ENCODE peak calls at places on chromosomes 11 and 22, in eight cellular contexts. One of them, this sample, is unnamed.

GRCh38 chr22:20430641-20431519 is 6.7 kb downstream of the SCARF2 start:
- DNase-seq in dorsolateral prefrontal cortex: no peak
- DNase-seq in natural killer cell: peak; percentile 47
- DNase-seq in GM12864: no peak
- DNase-seq in glutamatergic neuron: peak; percentile 79
- DNase-seq in left ventricle myocardium inferior: peak; percentile 36
- DNase-seq in AG10803: peak; percentile 48
- DNase-seq in tibial nerve: no peak
- DNase-seq in this sample: no peak

GRCh38 chr22:30204015-30204741 is 42.4 kb downstream of the LIF start:
- DNase-seq in dorsolateral prefrontal cortex: no peak
- DNase-seq in natural killer cell: no peak
- DNase-seq in GM12864: no peak
- DNase-seq in glutamatergic neuron: no peak
- DNase-seq in left ventricle myocardium inferior: no peak
- DNase-seq in AG10803: no peak
- DNase-seq in tibial nerve: no peak
- DNase-seq in this sample: no peak

GRCh38 chr11:84947970-84948600 is 679.1 kb downstream of the DLG2 start:
- DNase-seq in dorsolateral prefrontal cortex: no peak
- DNase-seq in natural killer cell: no peak
- DNase-seq in GM12864: no peak
- DNase-seq in glutamatergic neuron: no peak
- DNase-seq in left ventricle myocardium inferior: no peak
- DNase-seq in AG10803: peak; percentile 56
- DNase-seq in tibial nerve: no peak
- DNase-seq in this sample: no peak

GRCh38 chr22:32880906-32881596 is 79.5 kb downstream of the TIMP3 start:
- DNase-seq in dorsolateral prefrontal cortex: no peak
- DNase-seq in natural killer cell: no peak
- DNase-seq in GM12864: no peak
- DNase-seq in glutamatergic neuron: peak; percentile 74
- DNase-seq in left ventricle myocardium inferior: peak; percentile 89
- DNase-seq in AG10803: no peak
- DNase-seq in tibial nerve: no peak
- DNase-seq in this sample: peak; percentile 91

GRCh38 chr11:44726278-44727113 is at the start of gene TSPAN18:
- DNase-seq in dorsolateral prefrontal cortex: no peak
- DNase-seq in natural killer cell: no peak
- DNase-seq in GM12864: peak; percentile 50
- DNase-seq in glutamatergic neuron: peak; percentile 53
- DNase-seq in left ventricle myocardium inferior: peak; percentile 31
- DNase-seq in AG10803: no peak
- DNase-seq in tibial nerve: no peak
- DNase-seq in this sample: peak; percentile 35

GRCh38 chr22:26374645-26375044 is 54.4 kb upstream of the ASPHD2 start:
- DNase-seq in dorsolateral prefrontal cortex: no peak
- DNase-seq in natural killer cell: no peak
- DNase-seq in GM12864: no peak
- DNase-seq in glutamatergic neuron: peak; percentile 38
- DNase-seq in left ventricle myocardium inferior: no peak
- DNase-seq in AG10803: no peak
- DNase-seq in tibial nerve: no peak
- DNase-seq in this sample: no peak

GRCh38 chr11:111531687-111532364 is 8.7 kb upstream of the LAYN start:
- DNase-seq in dorsolateral prefrontal cortex: no peak
- DNase-seq in natural killer cell: no peak
- DNase-seq in GM12864: peak; percentile 12
- DNase-seq in glutamatergic neuron: no peak
- DNase-seq in left ventricle myocardium inferior: no peak
- DNase-seq in AG10803: peak; percentile 88
- DNase-seq in tibial nerve: no peak
- DNase-seq in this sample: no peak

GRCh38 chr22:26660961-26661578 is 3.7 kb downstream of the MIAT start:
- DNase-seq in dorsolateral prefrontal cortex: no peak
- DNase-seq in natural killer cell: no peak
- DNase-seq in GM12864: no peak
- DNase-seq in glutamatergic neuron: peak; percentile 48
- DNase-seq in left ventricle myocardium inferior: no peak
- DNase-seq in AG10803: no peak
- DNase-seq in tibial nerve: no peak
- DNase-seq in this sample: no peak

GRCh38 chr22:18044548-18045271 is 20.3 kb upstream of the MICAL3 start:
- DNase-seq in dorsolateral prefrontal cortex: peak; percentile 97
- DNase-seq in natural killer cell: no peak
- DNase-seq in GM12864: no peak
- DNase-seq in glutamatergic neuron: no peak
- DNase-seq in left ventricle myocardium inferior: peak; percentile 80
- DNase-seq in AG10803: no peak
- DNase-seq in tibial nerve: peak; percentile 44
- DNase-seq in this sample: peak; percentile 96

GRCh38 chr11:45264839-45265515 is 21.2 kb downstream of the SYT13 start:
- DNase-seq in dorsolateral prefrontal cortex: no peak
- DNase-seq in natural killer cell: no peak
- DNase-seq in GM12864: no peak
- DNase-seq in glutamatergic neuron: no peak
- DNase-seq in left ventricle myocardium inferior: no peak
- DNase-seq in AG10803: peak; percentile 56
- DNase-seq in tibial nerve: no peak
- DNase-seq in this sample: no peak

GRCh38 chr11:7281083-7281482 is 29.4 kb downstream of the SYT9 start:
- DNase-seq in dorsolateral prefrontal cortex: no peak
- DNase-seq in natural killer cell: no peak
- DNase-seq in GM12864: no peak
- DNase-seq in glutamatergic neuron: no peak
- DNase-seq in left ventricle myocardium inferior: no peak
- DNase-seq in AG10803: no peak
- DNase-seq in tibial nerve: no peak
- DNase-seq in this sample: no peak

GRCh38 chr11:69529001-69529400 is 47.5 kb downstream of the LINC01488 start:
- DNase-seq in dorsolateral prefrontal cortex: no peak
- DNase-seq in natural killer cell: no peak
- DNase-seq in GM12864: no peak
- DNase-seq in glutamatergic neuron: no peak
- DNase-seq in left ventricle myocardium inferior: no peak
- DNase-seq in AG10803: no peak
- DNase-seq in tibial nerve: no peak
- DNase-seq in this sample: no peak

GRCh38 chr11:337711-338110 is 17.1 kb upstream of the IFITM3 start:
- DNase-seq in dorsolateral prefrontal cortex: no peak
- DNase-seq in natural killer cell: no peak
- DNase-seq in GM12864: no peak
- DNase-seq in glutamatergic neuron: no peak
- DNase-seq in left ventricle myocardium inferior: no peak
- DNase-seq in AG10803: no peak
- DNase-seq in tibial nerve: no peak
- DNase-seq in this sample: no peak

GRCh38 chr11:11349870-11350325 is 3.2 kb downstream of the CSNK2A3 start:
- DNase-seq in dorsolateral prefrontal cortex: no peak
- DNase-seq in natural killer cell: no peak
- DNase-seq in GM12864: no peak
- DNase-seq in glutamatergic neuron: no peak
- DNase-seq in left ventricle myocardium inferior: no peak
- DNase-seq in AG10803: peak; percentile 59
- DNase-seq in tibial nerve: peak; percentile 33
- DNase-seq in this sample: no peak

GRCh38 chr11:830295-831131 is 2.2 kb upstream of the CD151 start:
- DNase-seq in dorsolateral prefrontal cortex: no peak
- DNase-seq in natural killer cell: no peak
- DNase-seq in GM12864: no peak
- DNase-seq in glutamatergic neuron: peak; percentile 90
- DNase-seq in left ventricle myocardium inferior: peak; percentile 83
- DNase-seq in AG10803: peak; percentile 40
- DNase-seq in tibial nerve: no peak
- DNase-seq in this sample: peak; percentile 86

GRCh38 chr22:43185860-43186261 is 1.1 kb downstream of the TTLL12 start:
- DNase-seq in dorsolateral prefrontal cortex: peak; percentile 43
- DNase-seq in natural killer cell: no peak
- DNase-seq in GM12864: no peak
- DNase-seq in glutamatergic neuron: no peak
- DNase-seq in left ventricle myocardium inferior: peak; percentile 67
- DNase-seq in AG10803: peak; percentile 12
- DNase-seq in tibial nerve: peak; percentile 52
- DNase-seq in this sample: peak; percentile 74

DNA sequence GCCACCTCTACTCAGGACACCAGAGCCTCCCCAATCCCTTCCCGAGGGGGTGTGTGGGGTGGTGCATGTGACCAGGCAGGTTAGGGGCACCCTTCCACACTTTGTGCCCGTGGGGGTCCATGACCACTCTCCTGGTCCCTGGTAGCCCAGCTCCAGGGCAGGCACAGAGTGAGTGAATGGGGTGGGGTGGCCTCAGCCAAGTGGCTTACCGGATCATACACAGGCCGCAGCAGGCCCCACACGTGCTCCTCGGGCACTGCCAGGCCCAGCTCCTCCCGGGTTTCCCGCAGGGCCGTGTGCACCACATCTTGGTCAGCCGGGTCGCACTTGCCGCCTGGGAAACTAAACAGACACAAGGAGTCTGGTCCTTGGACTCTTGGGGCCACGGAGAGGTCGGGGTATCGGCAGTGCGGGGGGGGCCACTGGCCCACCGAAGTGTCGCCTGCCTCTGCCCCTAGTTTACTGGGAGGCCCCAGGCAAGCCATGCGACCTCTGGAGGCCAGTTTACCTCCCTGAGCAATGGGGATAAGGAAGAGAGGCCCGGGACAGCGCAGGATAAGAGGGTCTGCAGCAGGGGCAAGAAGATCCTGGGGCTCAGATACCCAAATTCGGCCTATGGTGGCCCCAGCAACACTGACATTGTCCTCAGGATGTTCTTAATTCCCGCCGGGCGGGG is 889 bp downstream of the NUDT8 start:
- DNase-seq in dorsolateral prefrontal cortex: no peak
- DNase-seq in natural killer cell: no peak
- DNase-seq in GM12864: no peak
- DNase-seq in glutamatergic neuron: no peak
- DNase-seq in left ventricle myocardium inferior: no peak
- DNase-seq in AG10803: no peak
- DNase-seq in tibial nerve: no peak
- DNase-seq in this sample: peak; percentile 29
- TF ChIP-seq CTCF in dorsolateral prefrontal cortex: no peak
- TF ChIP-seq CTCF in natural killer cell: no peak
- TF ChIP-seq CTCF in GM12864: no peak
- TF ChIP-seq CTCF in glutamatergic neuron: no peak
- TF ChIP-seq CTCF in left ventricle myocardium inferior: no peak
- TF ChIP-seq CTCF in AG10803: no peak
- TF ChIP-seq CTCF in tibial nerve: no peak
- TF ChIP-seq CTCF in this sample: no peak

DNA sequence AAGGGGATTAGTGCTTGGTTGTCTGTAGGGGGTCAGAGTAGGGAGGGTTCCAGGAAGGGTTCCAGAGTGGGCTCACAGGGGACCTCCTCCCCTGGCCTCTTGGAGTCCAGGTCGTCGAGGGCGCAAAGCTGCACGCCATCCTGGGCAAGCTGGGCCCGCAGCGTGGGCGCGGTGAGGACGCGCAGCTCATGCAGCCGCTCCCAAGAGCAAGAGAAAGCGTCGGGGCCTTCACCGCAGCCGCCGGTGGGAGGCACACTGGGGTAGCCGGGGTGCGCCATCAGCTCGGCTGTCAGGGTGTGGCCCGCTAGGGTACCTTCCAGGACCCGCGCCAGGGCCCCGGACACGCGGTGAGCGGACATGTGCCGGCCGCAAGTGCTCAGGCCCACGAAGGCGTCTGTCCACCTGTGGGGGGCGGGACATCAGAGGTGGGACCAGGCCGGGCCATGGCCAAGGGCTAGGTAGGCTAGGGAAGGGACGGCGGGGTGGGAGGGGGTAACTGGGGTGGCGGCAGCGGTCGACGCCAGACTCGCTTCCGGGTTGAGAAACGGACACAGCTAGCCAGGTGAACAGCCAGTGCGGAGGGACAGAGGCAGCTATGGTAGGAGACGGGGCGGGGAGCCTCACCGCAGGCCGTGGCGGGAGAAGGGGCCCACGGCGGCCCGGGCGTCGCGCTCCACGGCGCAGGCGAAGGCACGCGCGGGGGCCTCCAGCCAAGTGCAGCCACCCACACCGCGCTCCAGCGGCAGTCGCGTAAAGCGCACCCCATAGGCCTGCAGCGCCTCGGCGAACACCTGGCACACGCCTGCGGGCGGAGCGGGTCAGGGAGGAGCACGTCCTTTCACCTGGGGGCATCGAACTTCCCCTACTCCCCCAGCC is 1.2 kb downstream of the YDJC start:
- DNase-seq in dorsolateral prefrontal cortex: no peak
- DNase-seq in natural killer cell: no peak
- DNase-seq in GM12864: no peak
- DNase-seq in glutamatergic neuron: no peak
- DNase-seq in left ventricle myocardium inferior: no peak
- DNase-seq in AG10803: no peak
- DNase-seq in tibial nerve: no peak
- DNase-seq in this sample: peak; percentile 58
- TF ChIP-seq CTCF in dorsolateral prefrontal cortex: no peak
- TF ChIP-seq CTCF in natural killer cell: no peak
- TF ChIP-seq CTCF in GM12864: no peak
- TF ChIP-seq CTCF in glutamatergic neuron: no peak
- TF ChIP-seq CTCF in left ventricle myocardium inferior: no peak
- TF ChIP-seq CTCF in AG10803: no peak
- TF ChIP-seq CTCF in tibial nerve: no peak
- TF ChIP-seq CTCF in this sample: no peak

GRCh38 chr11:134592391-134592990 is 180.4 kb upstream of the B3GAT1 start:
- DNase-seq in dorsolateral prefrontal cortex: no peak
- DNase-seq in natural killer cell: peak; percentile 44
- DNase-seq in GM12864: peak; percentile 13
- DNase-seq in glutamatergic neuron: peak; percentile 82
- DNase-seq in left ventricle myocardium inferior: no peak
- DNase-seq in AG10803: no peak
- DNase-seq in tibial nerve: no peak
- DNase-seq in this sample: no peak
- TF ChIP-seq CTCF in dorsolateral prefrontal cortex: no peak
- TF ChIP-seq CTCF in natural killer cell: peak; percentile 67
- TF ChIP-seq CTCF in GM12864: peak; percentile 75
- TF ChIP-seq CTCF in glutamatergic neuron: peak; percentile 77
- TF ChIP-seq CTCF in left ventricle myocardium inferior: no peak
- TF ChIP-seq CTCF in AG10803: no peak
- TF ChIP-seq CTCF in tibial nerve: no peak
- TF ChIP-seq CTCF in this sample: no peak

GRCh38 chr11:95498731-95499396 is 267.9 kb upstream of the SESN3 start:
- DNase-seq in dorsolateral prefrontal cortex: no peak
- DNase-seq in natural killer cell: no peak
- DNase-seq in GM12864: no peak
- DNase-seq in glutamatergic neuron: no peak
- DNase-seq in left ventricle myocardium inferior: no peak
- DNase-seq in AG10803: no peak
- DNase-seq in tibial nerve: no peak
- DNase-seq in this sample: no peak

GRCh38 chr11:95490625-95491024 is 259.6 kb upstream of the SESN3 start:
- DNase-seq in dorsolateral prefrontal cortex: no peak
- DNase-seq in natural killer cell: no peak
- DNase-seq in GM12864: no peak
- DNase-seq in glutamatergic neuron: no peak
- DNase-seq in left ventricle myocardium inferior: no peak
- DNase-seq in AG10803: no peak
- DNase-seq in tibial nerve: no peak
- DNase-seq in this sample: no peak

GRCh38 chr11:95494167-95494566 is 263.2 kb upstream of the SESN3 start:
- DNase-seq in dorsolateral prefrontal cortex: no peak
- DNase-seq in natural killer cell: no peak
- DNase-seq in GM12864: no peak
- DNase-seq in glutamatergic neuron: no peak
- DNase-seq in left ventricle myocardium inferior: no peak
- DNase-seq in AG10803: no peak
- DNase-seq in tibial nerve: no peak
- DNase-seq in this sample: no peak

GRCh38 chr11:95495722-95496121 is 264.7 kb upstream of the SESN3 start:
- DNase-seq in dorsolateral prefrontal cortex: no peak
- DNase-seq in natural killer cell: no peak
- DNase-seq in GM12864: no peak
- DNase-seq in glutamatergic neuron: no peak
- DNase-seq in left ventricle myocardium inferior: no peak
- DNase-seq in AG10803: no peak
- DNase-seq in tibial nerve: no peak
- DNase-seq in this sample: no peak

GRCh38 chr11:95494856-95495255 is 263.9 kb upstream of the SESN3 start:
- DNase-seq in dorsolateral prefrontal cortex: no peak
- DNase-seq in natural killer cell: no peak
- DNase-seq in GM12864: no peak
- DNase-seq in glutamatergic neuron: no peak
- DNase-seq in left ventricle myocardium inferior: no peak
- DNase-seq in AG10803: no peak
- DNase-seq in tibial nerve: no peak
- DNase-seq in this sample: no peak
- TF ChIP-seq CTCF in dorsolateral prefrontal cortex: no peak
- TF ChIP-seq CTCF in natural killer cell: no peak
- TF ChIP-seq CTCF in GM12864: no peak
- TF ChIP-seq CTCF in glutamatergic neuron: no peak
- TF ChIP-seq CTCF in left ventricle myocardium inferior: no peak
- TF ChIP-seq CTCF in AG10803: no peak
- TF ChIP-seq CTCF in tibial nerve: no peak
- TF ChIP-seq CTCF in this sample: no peak

This sample was measured in ovary.